ENCODE peak calls at places on chromosomes 6 and 20, in five cellular contexts. X is IMR-90, F is hepatocyte, Y is cardiac muscle cell, Q is colonic mucosa. J is an unnamed sample.

GRCh38 chr6:110703906-110704594 is 111.2 kb downstream of the CDK19 start:
- DNase-seq in X (no peak), F (no peak), Y (peak; percentile 42), Q (no peak), J (no peak)

GRCh38 chr20:36154696-36155628 is at the start of gene EPB41L1:
- DNase-seq in X (no peak), F (peak; percentile 44), Y (peak; percentile 32), Q (no peak), J (no peak)

GRCh38 chr6:27133281-27134227 is 113.9 kb upstream of the PRSS16 start:
- DNase-seq in X (peak; percentile 78), F (peak; percentile 86), Y (peak; percentile 67), Q (peak; percentile 61), J (no peak)

GRCh38 chr6:37499433-37500293 is at the start of gene CCDC167:
- DNase-seq in X (peak; percentile 96), F (peak; percentile 98), Y (peak; percentile 98), Q (peak; percentile 95), J (peak; percentile 94)

GRCh38 chr20:57398231-57398821 is 7.1 kb downstream of the RBM38 start:
- DNase-seq in X (no peak), F (no peak), Y (no peak), Q (peak; percentile 75), J (no peak)

GRCh38 chr6:111716325-111716724 is 110.6 kb upstream of the TRAF3IP2 start:
- DNase-seq in X (no peak), F (no peak), Y (no peak), Q (no peak), J (no peak)

GRCh38 chr6:47631248-47632196 is 66.9 kb upstream of the ADGRF4 start:
- DNase-seq in X (peak; percentile 45), F (peak; percentile 55), Y (peak; percentile 70), Q (peak; percentile 36), J (peak; percentile 48)

GRCh38 chr6:28522594-28523557 is 2.8 kb upstream of the GPX5 start:
- DNase-seq in X (no peak), F (no peak), Y (no peak), Q (no peak), J (no peak)

GRCh38 chr6:31597006-31597405 is 4.2 kb upstream of the NCR3 start:
- DNase-seq in X (peak; percentile 31), F (no peak), Y (peak; percentile 49), Q (no peak), J (no peak)

GRCh38 chr6:100175814-100176275 is 181.8 kb upstream of the MCHR2 start:
- DNase-seq in X (peak; percentile 95), F (no peak), Y (peak; percentile 92), Q (no peak), J (no peak)

GRCh38 chr6:5388319-5388718 is 127.0 kb downstream of the FARS2 start:
- DNase-seq in X (no peak), F (no peak), Y (no peak), Q (no peak), J (no peak)

GRCh38 chr6:43250992-43251373 is 7.7 kb downstream of the TTBK1 start:
- DNase-seq in X (no peak), F (no peak), Y (no peak), Q (peak; percentile 61), J (no peak)

GRCh38 chr6:70673601-70674000 is 5.9 kb downstream of the SMAP1 start:
- DNase-seq in X (peak; percentile 55), F (no peak), Y (peak; percentile 43), Q (no peak), J (no peak)

GRCh38 chr6:129748212-129748900 is 38.4 kb upstream of the ARHGAP18 start:
- DNase-seq in X (peak; percentile 61), F (peak; percentile 37), Y (peak; percentile 65), Q (peak; percentile 29), J (no peak)

GRCh38 chr6:138765896-138766487 is 7.6 kb upstream of the CCDC28A start:
- DNase-seq in X (peak; percentile 56), F (peak; percentile 49), Y (peak; percentile 67), Q (no peak), J (peak; percentile 24)

GRCh38 chr20:15245896-15246295 is 908.5 kb upstream of the FLRT3 start:
- DNase-seq in X (no peak), F (no peak), Y (no peak), Q (no peak), J (no peak)

GRCh38 chr20:63934271-63935068 is 21.7 kb downstream of the UCKL1 start:
- DNase-seq in X (no peak), F (no peak), Y (no peak), Q (no peak), J (no peak)

GRCh38 chr6:142926177-142926493 is 18.8 kb downstream of the HIVEP2 start:
- DNase-seq in X (no peak), F (no peak), Y (no peak), Q (no peak), J (no peak)

GRCh38 chr20:63553933-63554290 is at the start of gene FNDC11:
- DNase-seq in X (no peak), F (peak; percentile 80), Y (peak; percentile 34), Q (no peak), J (no peak)

GRCh38 chr6:166861304-166861703 is 95.0 kb downstream of the RNASET2 start:
- DNase-seq in X (no peak), F (no peak), Y (no peak), Q (no peak), J (no peak)

GRCh38 chr6:77535172-77535571 is 71.9 kb upstream of the HTR1B start:
- DNase-seq in X (no peak), F (no peak), Y (no peak), Q (no peak), J (no peak)

GRCh38 chr6:144953552-144954240 is 668.6 kb downstream of the UTRN start:
- DNase-seq in X (peak; percentile 62), F (no peak), Y (peak; percentile 6), Q (no peak), J (no peak)

GRCh38 chr6:38714239-38715015 is 684 bp upstream of the DNAH8 start:
- DNase-seq in X (no peak), F (no peak), Y (no peak), Q (no peak), J (no peak)

GRCh38 chr6:21691685-21692346 is 98.3 kb downstream of the SOX4 start:
- DNase-seq in X (no peak), F (no peak), Y (no peak), Q (no peak), J (no peak)

GRCh38 chr20:50020283-50020682 is 37.5 kb downstream of the SNAI1 start:
- DNase-seq in X (peak; percentile 38), F (no peak), Y (peak; percentile 40), Q (no peak), J (no peak)

GRCh38 chr6:18485660-18486435 is 98.7 kb downstream of the RNF144B start:
- DNase-seq in X (no peak), F (no peak), Y (no peak), Q (no peak), J (no peak)

GRCh38 chr6:18491303-18492090 is 104.3 kb downstream of the RNF144B start:
- DNase-seq in X (no peak), F (no peak), Y (no peak), Q (no peak), J (no peak)

GRCh38 chr6:18489335-18489734 is 102.2 kb downstream of the RNF144B start:
- DNase-seq in X (no peak), F (no peak), Y (no peak), Q (no peak), J (no peak)

GRCh38 chr6:18488526-18489270 is 101.5 kb downstream of the RNF144B start:
- DNase-seq in X (peak; percentile 57), F (no peak), Y (no peak), Q (no peak), J (no peak)

DNA sequence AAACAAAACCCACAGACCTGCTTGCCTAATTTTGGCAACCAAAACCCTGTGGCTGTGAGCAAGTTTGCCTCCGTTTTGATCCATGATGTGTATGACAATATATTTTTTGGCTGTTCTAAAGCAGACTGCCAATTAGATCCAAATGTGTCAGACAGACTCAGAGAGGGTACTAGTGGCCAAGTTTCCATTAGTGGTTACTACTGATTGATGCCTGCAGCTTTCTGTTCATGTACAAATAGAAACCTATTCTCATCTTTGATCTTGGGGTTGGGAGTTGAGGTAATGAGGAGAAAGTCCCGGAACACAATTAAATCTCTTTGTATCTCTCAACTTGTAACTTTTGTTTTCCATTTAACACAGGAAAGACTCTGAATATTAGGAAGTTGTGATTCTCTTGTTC is 100.9 kb downstream of the RNF144B start:
- DNase-seq in X (no peak), F (no peak), Y (no peak), Q (no peak), J (no peak)
- H3K4me3 ChIP-seq in X (no peak overlapping the region), F (no peak overlapping the region), Y (no peak overlapping the region), Q (no peak overlapping the region), J (no peak overlapping the region)

DNA sequence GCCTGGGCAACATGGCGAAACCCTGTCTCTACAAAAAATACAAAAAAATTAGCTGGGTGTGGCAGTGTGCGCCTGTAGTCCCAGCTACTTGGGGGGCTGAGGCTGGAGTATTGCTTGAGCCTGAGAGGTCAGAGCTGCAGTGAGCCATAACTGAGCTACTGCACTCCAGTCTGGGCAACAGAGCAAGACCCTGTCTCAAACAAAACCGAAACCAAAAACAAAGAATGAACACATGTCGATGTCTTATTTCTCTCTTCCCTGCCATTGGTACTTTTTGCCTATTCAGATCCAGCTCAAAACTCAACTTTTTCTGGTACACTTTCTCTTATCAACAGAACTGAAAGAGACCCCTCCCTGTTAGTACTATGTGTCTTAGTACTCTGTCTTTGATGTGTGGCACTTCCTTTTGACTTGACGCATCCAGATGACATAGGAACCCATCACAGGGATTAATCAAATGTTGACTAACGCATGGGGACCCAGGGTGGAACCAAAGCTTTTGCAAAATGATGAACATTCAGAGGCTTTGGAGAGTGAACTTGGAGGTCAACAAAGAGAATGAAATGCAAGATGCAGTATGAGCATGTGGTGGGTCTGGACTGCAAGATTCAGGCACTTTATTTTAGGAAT is 44.8 kb downstream of the AKAP12 start:
- DNase-seq in X (no peak), F (no peak), Y (no peak), Q (no peak), J (no peak)
- H3K4me3 ChIP-seq in X (no peak overlapping the region), F (no peak overlapping the region), Y (no peak overlapping the region), Q (no peak overlapping the region), J (no peak overlapping the region)

GRCh38 chr6:3809515-3809891 is 39.7 kb upstream of the FAM50B start:
- DNase-seq in X (no peak), F (no peak), Y (no peak), Q (no peak), J (no peak)

GRCh38 chr6:3808759-3809514 is 40.2 kb upstream of the FAM50B start:
- DNase-seq in X (peak; percentile 90), F (peak; percentile 59), Y (peak; percentile 87), Q (no peak), J (no peak)

GRCh38 chr6:3809982-3810381 is 39.2 kb upstream of the FAM50B start:
- DNase-seq in X (no peak), F (no peak), Y (no peak), Q (no peak), J (no peak)

GRCh38 chr6:3806169-3806922 is 42.8 kb upstream of the FAM50B start:
- DNase-seq in X (no peak), F (peak; percentile 70), Y (no peak), Q (no peak), J (no peak)

DNA sequence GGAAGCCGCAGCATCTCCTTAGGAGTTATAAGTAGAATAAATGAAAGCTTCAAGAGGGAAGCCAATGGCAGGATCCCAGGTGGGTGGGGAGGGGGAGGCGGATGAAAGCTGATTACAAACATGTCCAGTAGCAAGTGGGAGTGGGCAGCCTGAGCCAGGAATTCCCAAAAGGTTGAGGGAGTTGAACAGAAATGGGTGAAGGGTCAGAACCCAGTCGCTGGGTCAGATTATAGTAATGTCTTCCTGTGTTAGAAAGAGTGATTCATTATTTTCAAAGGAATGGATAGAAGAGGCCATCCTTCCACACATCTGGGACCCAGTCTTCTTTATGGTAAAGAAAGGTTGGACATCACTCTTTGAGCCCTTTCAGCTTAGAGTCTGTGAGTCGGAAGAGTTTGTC is 41.0 kb upstream of the FAM50B start:
- DNase-seq in X (no peak), F (no peak), Y (no peak), Q (no peak), J (no peak)
- H3K4me3 ChIP-seq in X (no peak overlapping the region), F (no peak overlapping the region), Y (no peak overlapping the region), Q (no peak overlapping the region), J (no peak overlapping the region)

GRCh38 chr20:41032243-41032642 is 3.6 kb downstream of the TOP1 start:
- DNase-seq in X (peak; percentile 71), F (no peak), Y (peak; percentile 35), Q (no peak), J (no peak)
- H3K4me3 ChIP-seq in X (peak overlapping the region; percentile 2), F (peak overlapping the region; percentile 22), Y (no peak overlapping the region), Q (no peak overlapping the region), J (peak overlapping the region; percentile 82)

J was measured in SK-N-MC.